ENCODE peak calls at places on chromosomes 4 and X, in eight cellular contexts. M, N, B, Y, T, Q, J and V are unnamed samples. For H3K36me3, the result is how much of the 10 kb centered on the place peaks cover.

GRCh38 chr4:82791179-82791578 is 7.4 kb downstream of the SCD5 start:
- DNase-seq in M (no peak), N (no peak), B (no peak), Y (no peak), T (no peak), Q (no peak), J (no peak), V (no peak)

GRCh38 chr4:167524091-167524490 is 289.8 kb upstream of the SPOCK3 start:
- DNase-seq in M (no peak), N (no peak), B (no peak), Y (no peak), T (no peak), Q (no peak), J (no peak), V (no peak)

GRCh38 chr4:14167876-14168510 is 540.5 kb upstream of the BOD1L1 start:
- DNase-seq in M (no peak), N (no peak), B (no peak), Y (no peak), T (no peak), Q (no peak), J (no peak), V (no peak)

GRCh38 chr4:147799986-147800555 is 68.2 kb downstream of the ARHGAP10 start:
- DNase-seq in M (no peak), N (peak), B (no peak), Y (peak), T (no peak), Q (no peak), J (peak), V (no peak)

GRCh38 chrX:85851418-85851817 is 195.9 kb downstream of the CHM start:
- DNase-seq in M (no peak), N (peak), B (peak), Y (no peak), T (no peak), Q (no peak), J (no peak), V (no peak)

GRCh38 chrX:131739823-131740222 is 195.9 kb downstream of the OR13H1 start:
- DNase-seq in M (no peak), N (no peak), B (no peak), Y (no peak), T (no peak), Q (no peak), J (no peak), V (no peak)

GRCh38 chrX:107576392-107576791 is 51.9 kb upstream of the PRPS1 start:
- DNase-seq in M (no peak), N (no peak), B (no peak), Y (no peak), T (no peak), Q (no peak), J (no peak), V (no peak)

GRCh38 chrX:142978130-142978684 is 47.5 kb upstream of the SPANXN4 start:
- DNase-seq in M (no peak), N (no peak), B (no peak), Y (no peak), T (no peak), Q (no peak), J (no peak), V (no peak)

GRCh38 chrX:109847257-109848187 is 114.5 kb upstream of the ACSL4 start:
- DNase-seq in M (no peak), N (no peak), B (peak), Y (no peak), T (no peak), Q (no peak), J (no peak), V (peak)

GRCh38 chrX:124829930-124830329 is 483.6 kb downstream of the SH2D1A start:
- DNase-seq in M (no peak), N (no peak), B (no peak), Y (no peak), T (no peak), Q (no peak), J (no peak), V (no peak)

DNA sequence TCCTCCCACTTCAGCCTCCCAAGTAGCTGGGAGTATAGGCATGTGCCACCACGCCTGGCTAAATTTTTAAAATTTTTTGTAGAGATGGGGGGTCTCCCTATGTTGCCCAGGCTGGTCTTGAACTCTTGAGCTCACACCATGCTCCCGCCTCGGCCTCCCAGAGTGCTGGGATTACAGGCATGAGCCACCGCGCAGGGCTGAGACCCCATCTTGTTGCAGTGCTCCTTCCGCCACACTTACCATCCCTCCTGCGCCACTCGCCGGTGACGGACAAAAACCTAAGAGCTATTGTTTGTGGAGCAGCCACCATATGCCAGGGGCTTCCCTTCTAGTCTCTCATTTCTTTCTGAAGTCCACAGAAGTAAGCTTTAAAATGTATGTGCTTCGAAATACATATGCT is 34.5 kb downstream of the NSG1 start:
- DNase-seq in M (no peak), N (no peak), B (no peak), Y (no peak), T (no peak), Q (no peak), J (no peak), V (no peak)
- H3K36me3 ChIP-seq in M (under half), N (under half), B (under half), Y (half or more), T (half or more), Q (half or more), J (under half), V (under half)

GRCh38 chr4:153763404-153763803 is 3.6 kb upstream of the RNF175 start:
- DNase-seq in M (no peak), N (no peak), B (no peak), Y (no peak), T (no peak), Q (no peak), J (no peak), V (no peak)

GRCh38 chr4:153759407-153760226 is at the start of gene RNF175:
- DNase-seq in M (no peak), N (no peak), B (peak), Y (no peak), T (peak), Q (peak), J (peak), V (peak)

GRCh38 chr4:153766758-153767157 is 6.9 kb upstream of the RNF175 start:
- DNase-seq in M (no peak), N (no peak), B (no peak), Y (no peak), T (no peak), Q (no peak), J (no peak), V (no peak)

GRCh38 chr4:153765836-153766235 is 6.0 kb upstream of the RNF175 start:
- DNase-seq in M (no peak), N (no peak), B (no peak), Y (no peak), T (no peak), Q (no peak), J (no peak), V (no peak)

DNA sequence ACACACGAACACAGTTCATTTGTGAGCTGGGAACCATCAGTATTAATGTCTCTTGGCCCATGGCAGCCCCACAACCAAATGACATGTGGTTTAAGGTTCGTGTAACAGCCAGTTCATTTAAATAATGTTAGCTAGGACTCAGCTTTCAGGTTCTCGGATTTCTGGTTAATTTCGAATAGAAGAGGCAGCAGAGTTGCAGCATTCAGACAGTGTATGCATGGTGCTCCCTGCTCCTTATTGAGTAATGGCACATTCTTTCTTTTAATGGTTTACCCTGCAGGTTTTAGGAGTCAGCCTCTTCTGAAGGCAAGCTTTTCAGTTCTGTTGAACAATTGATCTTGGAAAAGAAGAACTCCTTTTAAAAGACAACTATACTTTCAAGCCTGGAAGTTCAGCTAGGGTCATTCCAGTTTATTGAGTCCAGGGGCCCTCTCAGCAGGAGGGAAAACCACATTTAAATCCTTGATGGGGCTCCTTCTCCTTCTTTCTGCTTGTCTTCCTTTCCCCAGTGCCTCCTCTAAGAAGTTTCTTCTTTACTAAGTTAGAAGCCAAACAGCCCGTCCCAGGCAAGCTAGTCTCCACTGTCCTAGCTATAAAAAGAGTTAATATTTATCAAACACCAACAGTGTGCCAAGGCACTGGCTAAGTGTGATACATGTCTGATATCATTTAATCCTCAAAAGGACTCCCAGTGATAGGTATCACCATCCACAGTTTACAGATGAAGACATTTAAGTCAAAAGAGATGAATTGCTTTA is 5.0 kb upstream of the RNF175 start:
- DNase-seq in M (no peak), N (no peak), B (no peak), Y (no peak), T (no peak), Q (no peak), J (no peak), V (no peak)
- H3K4me3 ChIP-seq in M (no peak), N (no peak), B (no peak), Y (no peak), T (no peak), Q (no peak), J (no peak), V (no peak)

DNA sequence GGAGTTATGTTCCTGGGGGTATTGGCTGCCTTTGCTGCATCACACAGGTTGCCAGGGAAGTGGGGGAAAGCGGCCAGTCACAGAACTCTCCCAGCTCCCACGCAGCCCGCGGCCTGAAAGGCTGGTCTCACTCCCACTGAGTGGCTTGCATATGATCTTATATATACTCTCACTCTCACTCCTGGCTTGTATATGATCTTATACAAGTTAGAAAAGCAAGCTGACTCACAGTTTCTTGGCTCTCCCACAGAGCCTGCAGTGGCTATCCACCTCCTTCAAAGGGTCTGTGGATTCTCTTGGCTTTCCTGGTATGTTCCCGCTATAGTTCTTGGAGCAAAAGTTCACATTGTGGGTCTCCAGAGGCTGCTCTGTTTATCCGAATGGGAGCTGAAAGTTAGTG is 833.5 kb upstream of the GALNTL6 start:
- DNase-seq in M (peak), N (no peak), B (peak), Y (no peak), T (peak), Q (no peak), J (no peak), V (peak)
- H3K36me3 ChIP-seq in M (under half), N (under half), B (under half), Y (under half), T (under half), Q (under half), J (under half), V (under half)

GRCh38 chr4:52711834-52712171 is 39.4 kb downstream of the ERVMER34-1 start:
- DNase-seq in M (no peak), N (no peak), B (no peak), Y (no peak), T (no peak), Q (no peak), J (no peak), V (no peak)
- H3K4me3 ChIP-seq in M (no peak), N (no peak), B (no peak), Y (no peak), T (peak), Q (peak), J (peak), V (peak)

GRCh38 chr4:47877204-47877603 is 37.2 kb downstream of the NFXL1 start:
- DNase-seq in M (no peak), N (no peak), B (no peak), Y (no peak), T (no peak), Q (no peak), J (no peak), V (no peak)

GRCh38 chr4:47873877-47874571 is 36.2 kb upstream of the CORIN start:
- DNase-seq in M (no peak), N (no peak), B (no peak), Y (no peak), T (no peak), Q (no peak), J (no peak), V (no peak)

GRCh38 chr4:47876784-47877183 is 37.6 kb downstream of the NFXL1 start:
- DNase-seq in M (no peak), N (no peak), B (no peak), Y (no peak), T (no peak), Q (no peak), J (no peak), V (no peak)

GRCh38 chr4:47879458-47879857 is 34.9 kb downstream of the NFXL1 start:
- DNase-seq in M (no peak), N (no peak), B (no peak), Y (no peak), T (no peak), Q (no peak), J (no peak), V (no peak)

DNA sequence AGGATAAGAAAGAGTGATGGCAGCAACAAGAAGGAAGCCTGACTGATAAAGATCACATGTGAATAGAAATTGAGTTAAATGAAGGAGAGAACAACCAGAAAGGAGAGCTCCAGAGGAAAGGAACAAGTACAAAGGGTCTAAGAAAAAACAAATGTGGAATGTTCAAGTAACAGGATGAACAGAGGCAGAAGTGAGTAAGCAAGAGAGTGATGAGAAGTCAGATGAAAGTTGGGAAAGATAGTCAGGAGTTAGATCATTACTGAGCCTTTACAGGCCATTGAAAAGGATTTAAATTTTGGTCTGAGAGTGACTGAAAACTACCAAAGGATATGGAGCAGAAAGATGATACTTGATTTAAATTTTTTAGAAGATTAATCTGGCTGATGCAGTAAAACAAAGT is 38.1 kb downstream of the NFXL1 start:
- DNase-seq in M (no peak), N (no peak), B (no peak), Y (no peak), T (no peak), Q (no peak), J (no peak), V (no peak)
- H3K36me3 ChIP-seq in M (under half), N (under half), B (under half), Y (half or more), T (half or more), Q (half or more), J (under half), V (half or more)

DNA sequence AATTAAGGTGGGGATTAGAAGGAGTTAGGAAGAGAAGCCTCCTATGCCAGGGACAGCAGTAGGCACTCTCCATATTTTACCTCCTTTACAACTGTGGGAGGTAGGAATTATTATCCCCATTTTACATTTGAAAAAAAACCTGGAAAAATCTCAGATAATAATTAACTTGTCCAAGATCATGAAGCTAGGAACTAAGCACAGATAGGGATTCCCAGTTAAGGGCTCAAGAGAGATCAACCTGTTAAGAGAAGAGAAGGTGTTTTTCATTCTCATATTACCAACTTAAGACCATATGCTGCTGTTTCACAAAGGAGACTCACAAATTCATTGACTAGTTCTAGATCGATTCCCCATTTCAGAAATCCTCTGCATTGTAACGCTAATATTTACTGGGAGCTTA is 16.1 kb upstream of the FAM47E start:
- DNase-seq in M (no peak), N (no peak), B (no peak), Y (no peak), T (no peak), Q (no peak), J (no peak), V (no peak)
- H3K4me3 ChIP-seq in M (no peak), N (no peak), B (no peak), Y (no peak), T (no peak), Q (no peak), J (no peak), V (no peak)

DNA sequence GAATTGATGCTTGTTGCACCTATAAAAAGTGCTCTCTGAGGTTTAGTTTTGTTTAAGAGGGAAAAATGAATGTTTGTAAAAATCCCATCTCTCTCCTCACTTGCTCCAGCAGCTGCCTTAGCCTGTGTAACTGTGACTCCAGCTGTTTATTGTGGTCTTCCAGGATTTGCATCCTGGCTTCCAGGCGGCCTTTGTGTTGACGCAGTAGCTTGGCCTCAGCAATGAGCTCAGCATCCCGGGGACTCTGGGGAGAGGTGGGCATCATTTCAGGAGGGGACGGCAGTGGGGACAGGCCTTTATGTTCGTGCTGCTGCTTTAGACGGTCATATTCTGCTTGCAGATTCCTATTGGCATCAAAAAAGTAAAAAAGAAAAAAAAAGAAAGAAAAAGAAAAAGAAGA is 75.3 kb upstream of the FTHL17 start:
- DNase-seq in M (no peak), N (no peak), B (no peak), Y (no peak), T (no peak), Q (no peak), J (no peak), V (no peak)
- H3K36me3 ChIP-seq in M (under half), N (under half), B (under half), Y (under half), T (under half), Q (under half), J (under half), V (under half)

GRCh38 chr4:108466936-108467902 is 153.2 kb upstream of the RPL34 start:
- DNase-seq in M (no peak), N (no peak), B (no peak), Y (peak), T (no peak), Q (no peak), J (peak), V (peak)
- H3K4me3 ChIP-seq in M (no peak), N (no peak), B (no peak), Y (no peak), T (no peak), Q (no peak), J (peak), V (no peak)

DNA sequence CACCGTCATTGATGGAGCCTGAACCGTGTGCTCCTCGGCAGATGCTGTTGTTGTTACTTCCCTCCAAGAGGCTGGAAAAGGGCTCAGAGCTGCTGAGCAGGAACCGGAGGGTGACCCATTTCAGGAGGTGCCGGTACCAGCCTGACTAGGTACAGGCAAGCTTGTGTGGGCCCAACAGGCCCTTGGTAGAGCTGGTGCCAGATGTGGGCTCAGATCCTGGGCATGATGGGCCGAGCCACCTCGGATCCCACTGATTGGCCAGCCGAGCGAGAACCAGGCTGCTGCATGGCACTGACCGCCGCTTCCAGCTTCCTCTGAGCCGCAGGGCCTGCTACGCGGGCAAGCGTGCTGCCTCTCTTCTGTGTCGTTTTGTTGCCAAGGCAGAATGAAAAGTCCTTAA is 33.7 kb downstream of the NOP14 start:
- DNase-seq in M (peak), N (no peak), B (no peak), Y (no peak), T (no peak), Q (peak), J (no peak), V (no peak)
- H3K36me3 ChIP-seq in M (under half), N (under half), B (under half), Y (half or more), T (half or more), Q (half or more), J (under half), V (under half)

GRCh38 chr4:176788248-176788647 is 4.5 kb downstream of the VEGFC start:
- DNase-seq in M (no peak), N (no peak), B (no peak), Y (no peak), T (no peak), Q (no peak), J (no peak), V (no peak)

GRCh38 chr4:176789955-176790354 is 2.8 kb downstream of the VEGFC start:
- DNase-seq in M (no peak), N (peak), B (peak), Y (no peak), T (no peak), Q (no peak), J (no peak), V (peak)

GRCh38 chr4:176790398-176790797 is 2.3 kb downstream of the VEGFC start:
- DNase-seq in M (no peak), N (no peak), B (no peak), Y (no peak), T (no peak), Q (no peak), J (no peak), V (no peak)

GRCh38 chr4:176791591-176792347 is 953 bp downstream of the VEGFC start:
- DNase-seq in M (peak), N (no peak), B (peak), Y (no peak), T (peak), Q (peak), J (no peak), V (peak)

DNA sequence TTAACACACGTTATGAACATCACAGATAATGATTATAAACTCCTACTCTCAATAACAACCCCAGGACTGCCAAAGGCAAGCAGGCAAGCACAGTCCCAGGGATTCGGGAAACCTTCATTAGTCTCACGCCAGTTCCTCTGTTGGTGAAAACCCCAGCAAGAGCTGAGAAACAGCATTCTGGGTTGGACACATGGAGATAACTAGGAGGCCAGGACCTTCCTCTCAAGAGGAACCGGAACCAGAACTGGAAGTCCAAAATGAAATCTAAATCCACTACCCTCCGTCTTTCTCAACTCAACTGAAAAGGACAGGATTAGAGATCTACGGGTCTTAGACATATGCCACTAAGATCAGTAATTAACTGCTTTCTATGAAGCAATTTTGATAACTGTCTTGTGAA is 3.8 kb downstream of the VEGFC start:
- DNase-seq in M (no peak), N (no peak), B (no peak), Y (no peak), T (no peak), Q (no peak), J (no peak), V (no peak)
- H3K4me3 ChIP-seq in M (no peak), N (no peak), B (no peak), Y (no peak), T (no peak), Q (peak), J (no peak), V (peak)